ENCODE peak calls at places on chromosome 2, in ten cellular contexts. Q is GM10248, O is HFFc6, N is GM23338, W is mesothelial cell of epicardium, C is GM12865, X is astrocyte, K is HCT116, Z is psoas muscle, E is choroid plexus epithelial cell. M is an unnamed sample.

GRCh38 chr2:157182834-157183396 is 74.6 kb upstream of the GALNT5 start:
- DNase-seq in O (peak; percentile 91), N (no peak), Z (no peak), W (no peak), E (peak; percentile 93), C (no peak), Q (no peak), K (no peak), X (peak; percentile 86), M (no peak)

GRCh38 chr2:156379069-156379468 is 46.5 kb upstream of the NR4A2 start:
- DNase-seq in Z (no peak), W (no peak), C (no peak), E (no peak), X (no peak), K (no peak), N (no peak), Q (peak; percentile 50), O (no peak), M (no peak)

GRCh38 chr2:23711979-23712755 is 214.8 kb downstream of the ATAD2B start:
- DNase-seq in N (peak; percentile 71), O (no peak), X (peak; percentile 54), Q (no peak), C (no peak), K (no peak), Z (no peak), W (no peak), E (peak; percentile 90), M (no peak)

GRCh38 chr2:119478188-119479065 is 45.9 kb downstream of the SCTR start:
- DNase-seq in E (no peak), K (no peak), X (no peak), Q (no peak), Z (no peak), N (no peak), C (no peak), O (no peak), W (no peak), M (no peak)

GRCh38 chr2:180753809-180754761 is 226.3 kb upstream of the UBE2E3 start:
- DNase-seq in N (no peak), Q (no peak), C (no peak), Z (no peak), X (peak; percentile 51), E (peak; percentile 48), O (peak; percentile 50), K (no peak), W (no peak), M (no peak)

GRCh38 chr2:88627856-88628568 is 748 bp upstream of the EIF2AK3 start:
- DNase-seq in C (peak; percentile 95), K (peak; percentile 91), Z (peak; percentile 93), X (peak; percentile 95), O (peak; percentile 96), E (peak; percentile 97), W (peak; percentile 35), N (peak; percentile 96), Q (peak; percentile 69), M (no peak)

GRCh38 chr2:71684226-71685072 is 231.1 kb downstream of the DYSF start:
- DNase-seq in X (no peak), Z (no peak), K (no peak), W (no peak), Q (no peak), E (no peak), C (no peak), O (no peak), N (no peak), M (no peak)

GRCh38 chr2:46876741-46877384 is 38.7 kb downstream of the MCFD2 start:
- DNase-seq in O (peak; percentile 76), Q (no peak), C (peak; percentile 53), K (peak; percentile 83), Z (no peak), X (peak; percentile 82), E (peak; percentile 87), W (no peak), N (peak; percentile 67), M (no peak)

GRCh38 chr2:205879362-205879761 is 197.1 kb downstream of the NRP2 start:
- DNase-seq in E (no peak), O (no peak), C (no peak), K (no peak), W (no peak), X (no peak), N (no peak), Z (no peak), Q (no peak), M (no peak)

GRCh38 chr2:237132799-237133198 is 47.1 kb downstream of the COPS8 start:
- DNase-seq in X (no peak), Q (no peak), C (peak; percentile 35), Z (no peak), N (peak; percentile 89), K (peak; percentile 37), E (no peak), O (no peak), W (no peak), M (no peak)

GRCh38 chr2:18156002-18156401 is 277.5 kb downstream of the KCNS3 start:
- DNase-seq in K (no peak), E (no peak), W (no peak), Z (no peak), O (no peak), C (no peak), X (peak; percentile 35), N (no peak), Q (no peak), M (no peak)

GRCh38 chr2:18153741-18154140 is 275.3 kb downstream of the KCNS3 start:
- DNase-seq in K (no peak), X (no peak), E (no peak), N (no peak), O (no peak), Q (no peak), C (no peak), Z (no peak), W (no peak), M (no peak)

GRCh38 chr2:18156421-18156820 is 278.0 kb downstream of the KCNS3 start:
- DNase-seq in C (no peak), W (no peak), N (no peak), K (no peak), Z (no peak), X (no peak), E (no peak), O (no peak), Q (no peak), M (no peak)

GRCh38 chr2:18154259-18154658 is 275.8 kb downstream of the KCNS3 start:
- DNase-seq in O (peak; percentile 22), Z (no peak), N (no peak), Q (no peak), W (no peak), C (no peak), K (no peak), E (no peak), X (peak; percentile 92), M (no peak)

DNA sequence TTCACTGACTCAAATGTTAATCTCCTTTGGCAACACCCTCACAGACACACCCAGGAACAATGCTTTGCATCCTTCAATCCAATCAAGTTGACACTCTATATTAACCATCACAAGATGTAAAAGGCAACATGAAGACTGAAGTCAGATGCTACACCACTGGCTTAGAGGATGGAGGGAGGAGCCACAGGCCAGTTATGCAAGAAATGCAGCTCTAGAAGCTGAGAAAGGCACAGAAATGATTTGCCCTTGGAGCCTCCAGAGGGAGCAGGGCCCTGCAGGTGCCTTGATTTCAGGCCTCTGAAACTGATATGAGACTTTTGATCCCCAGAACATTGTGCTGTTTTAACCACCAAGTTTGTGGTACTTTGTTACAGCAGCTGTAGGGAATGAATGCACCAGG is 276.3 kb downstream of the KCNS3 start:
- DNase-seq in C (no peak), K (no peak), N (peak; percentile 24), Z (no peak), X (peak; percentile 36), O (peak; percentile 5), E (peak; percentile 25), Q (no peak), W (no peak), M (no peak)
- TF ChIP-seq CTCF in C (no peak), K (no peak), N (no peak), Z (no peak), X (no peak), O (peak; percentile 24), E (peak; percentile 21), Q (no peak), W (no peak), M (no peak)

GRCh38 chr2:217988014-217988839 is 14.6 kb downstream of the TNS1 start:
- DNase-seq in X (peak; percentile 41), E (peak; percentile 82), O (peak; percentile 57), K (peak; percentile 78), Q (peak; percentile 83), C (peak; percentile 63), N (peak; percentile 95), W (peak; percentile 68), Z (peak; percentile 84), M (no peak)

GRCh38 chr2:217987391-217987790 is 15.4 kb downstream of the TNS1 start:
- DNase-seq in N (no peak), O (no peak), E (no peak), K (no peak), C (no peak), Z (no peak), W (no peak), Q (no peak), X (no peak), M (no peak)

GRCh38 chr2:217990389-217990788 is 12.4 kb downstream of the TNS1 start:
- DNase-seq in O (no peak), E (no peak), K (no peak), W (no peak), Q (no peak), X (no peak), C (no peak), Z (no peak), N (no peak), M (no peak)

GRCh38 chr2:217989221-217989948 is 13.4 kb downstream of the TNS1 start:
- DNase-seq in K (no peak), X (no peak), O (no peak), N (no peak), C (no peak), Z (no peak), W (no peak), E (no peak), Q (no peak), M (no peak)

DNA sequence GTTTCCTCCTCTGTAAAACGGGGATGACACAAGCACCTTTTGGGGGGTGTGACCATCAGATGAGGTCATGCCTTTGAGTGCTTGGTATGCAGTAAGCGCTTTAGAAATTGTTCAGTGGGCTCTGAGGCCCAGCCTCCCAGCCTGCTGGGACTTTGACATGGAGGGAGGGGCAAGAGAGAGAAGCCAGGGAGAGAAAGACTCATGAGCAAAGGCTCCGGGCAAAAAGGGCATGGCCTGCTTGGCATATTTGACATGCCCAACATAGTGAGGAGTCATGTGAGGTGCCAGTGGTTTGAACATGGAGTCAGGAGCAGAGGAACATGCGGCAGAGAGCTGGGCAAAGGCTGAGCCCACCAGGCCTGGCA is 14.0 kb downstream of the TNS1 start:
- DNase-seq in N (peak; percentile 52), X (no peak), Q (no peak), E (no peak), O (peak; percentile 46), W (no peak), K (no peak), Z (no peak), C (no peak), M (no peak)
- TF ChIP-seq CTCF in N (peak; percentile 38), X (no peak), Q (no peak), E (no peak), O (peak; percentile 57), W (peak; percentile 55), K (no peak), Z (no peak), C (no peak), M (no peak)

GRCh38 chr2:75710577-75711253 is at the start of gene GCFC2:
- DNase-seq in Q (peak; percentile 92), W (peak; percentile 62), K (peak; percentile 73), X (peak; percentile 80), O (peak; percentile 75), N (peak; percentile 88), E (peak; percentile 91), C (peak; percentile 95), Z (peak; percentile 92), M (peak; percentile 65)
- TF ChIP-seq CTCF in Q (peak; percentile 49), W (no peak), K (no peak), X (no peak), O (peak; percentile 69), N (no peak), E (peak; percentile 35), C (peak; percentile 48), Z (peak; percentile 33), M (peak; percentile 21)

GRCh38 chr2:235218486-235218907 is 266.7 kb downstream of the SH3BP4 start:
- DNase-seq in W (no peak), N (no peak), O (no peak), K (no peak), E (no peak), Q (no peak), C (no peak), X (no peak), Z (no peak), M (no peak)
- TF ChIP-seq CTCF in W (no peak), N (no peak), O (no peak), K (no peak), E (no peak), Q (no peak), C (no peak), X (no peak), Z (no peak), M (no peak)